ENCODE peak calls at places on chromosomes 3 and 15, in nine cellular contexts. One of them, this sample, is unnamed.

GRCh38 chr3:66195347-66195783 is 25.4 kb upstream of the SLC25A26 start:
- DNase-seq in NCI-H1092 treated with DMSO at 0.1 percent for 48 hours: peak
- DNase-seq in NCI-H345: no peak
- DNase-seq in activated CD8-positive, alpha-beta memory T cell treated with anti-CD3 and anti-CD28 coated beads, Interleukin-2, amount 50 U/mL, for 48 hours: peak
- DNase-seq in substantia nigra: no peak
- DNase-seq in left lung: peak
- DNase-seq in NCI-H1417 treated with DMSO at 0.1 percent for 48 hours: no peak
- DNase-seq in lower leg skin: no peak
- DNase-seq in GM19239: no peak
- DNase-seq in this sample: peak

GRCh38 chr3:167705840-167706239 is 28.9 kb downstream of the PDCD10 start:
- DNase-seq in NCI-H1092 treated with DMSO at 0.1 percent for 48 hours: no peak
- DNase-seq in NCI-H345: no peak
- DNase-seq in activated CD8-positive, alpha-beta memory T cell treated with anti-CD3 and anti-CD28 coated beads, Interleukin-2, amount 50 U/mL, for 48 hours: no peak
- DNase-seq in substantia nigra: no peak
- DNase-seq in left lung: no peak
- DNase-seq in NCI-H1417 treated with DMSO at 0.1 percent for 48 hours: no peak
- DNase-seq in lower leg skin: no peak
- DNase-seq in GM19239: no peak
- DNase-seq in this sample: no peak

GRCh38 chr15:38079236-38079635 is 144.8 kb downstream of the TMCO5A start:
- DNase-seq in NCI-H1092 treated with DMSO at 0.1 percent for 48 hours: no peak
- DNase-seq in NCI-H345: no peak
- DNase-seq in activated CD8-positive, alpha-beta memory T cell treated with anti-CD3 and anti-CD28 coated beads, Interleukin-2, amount 50 U/mL, for 48 hours: no peak
- DNase-seq in substantia nigra: no peak
- DNase-seq in left lung: no peak
- DNase-seq in NCI-H1417 treated with DMSO at 0.1 percent for 48 hours: no peak
- DNase-seq in lower leg skin: no peak
- DNase-seq in GM19239: no peak
- DNase-seq in this sample: no peak

GRCh38 chr15:71575474-71576045 is 234.8 kb upstream of the NR2E3 start:
- DNase-seq in NCI-H1092 treated with DMSO at 0.1 percent for 48 hours: no peak
- DNase-seq in NCI-H345: no peak
- DNase-seq in activated CD8-positive, alpha-beta memory T cell treated with anti-CD3 and anti-CD28 coated beads, Interleukin-2, amount 50 U/mL, for 48 hours: no peak
- DNase-seq in substantia nigra: no peak
- DNase-seq in left lung: no peak
- DNase-seq in NCI-H1417 treated with DMSO at 0.1 percent for 48 hours: no peak
- DNase-seq in lower leg skin: no peak
- DNase-seq in GM19239: no peak
- DNase-seq in this sample: no peak

GRCh38 chr15:42373936-42374335 is 14.6 kb downstream of the CAPN3 start:
- DNase-seq in NCI-H1092 treated with DMSO at 0.1 percent for 48 hours: no peak
- DNase-seq in NCI-H345: no peak
- DNase-seq in activated CD8-positive, alpha-beta memory T cell treated with anti-CD3 and anti-CD28 coated beads, Interleukin-2, amount 50 U/mL, for 48 hours: no peak
- DNase-seq in substantia nigra: no peak
- DNase-seq in left lung: no peak
- DNase-seq in NCI-H1417 treated with DMSO at 0.1 percent for 48 hours: no peak
- DNase-seq in lower leg skin: no peak
- DNase-seq in GM19239: no peak
- DNase-seq in this sample: no peak

GRCh38 chr15:90482124-90483011 is 47.4 kb upstream of the CRTC3 start:
- DNase-seq in NCI-H1092 treated with DMSO at 0.1 percent for 48 hours: peak
- DNase-seq in NCI-H345: no peak
- DNase-seq in activated CD8-positive, alpha-beta memory T cell treated with anti-CD3 and anti-CD28 coated beads, Interleukin-2, amount 50 U/mL, for 48 hours: no peak
- DNase-seq in substantia nigra: no peak
- DNase-seq in left lung: no peak
- DNase-seq in NCI-H1417 treated with DMSO at 0.1 percent for 48 hours: no peak
- DNase-seq in lower leg skin: no peak
- DNase-seq in GM19239: no peak
- DNase-seq in this sample: no peak

GRCh38 chr3:128133273-128133883 is 9.8 kb upstream of the RUVBL1 start:
- DNase-seq in NCI-H1092 treated with DMSO at 0.1 percent for 48 hours: peak
- DNase-seq in NCI-H345: peak
- DNase-seq in activated CD8-positive, alpha-beta memory T cell treated with anti-CD3 and anti-CD28 coated beads, Interleukin-2, amount 50 U/mL, for 48 hours: no peak
- DNase-seq in substantia nigra: no peak
- DNase-seq in left lung: no peak
- DNase-seq in NCI-H1417 treated with DMSO at 0.1 percent for 48 hours: no peak
- DNase-seq in lower leg skin: no peak
- DNase-seq in GM19239: no peak
- DNase-seq in this sample: no peak

GRCh38 chr15:60328852-60329443 is 68.8 kb downstream of the ANXA2 start:
- DNase-seq in NCI-H1092 treated with DMSO at 0.1 percent for 48 hours: peak
- DNase-seq in NCI-H345: no peak
- DNase-seq in activated CD8-positive, alpha-beta memory T cell treated with anti-CD3 and anti-CD28 coated beads, Interleukin-2, amount 50 U/mL, for 48 hours: no peak
- DNase-seq in substantia nigra: no peak
- DNase-seq in left lung: no peak
- DNase-seq in NCI-H1417 treated with DMSO at 0.1 percent for 48 hours: no peak
- DNase-seq in lower leg skin: no peak
- DNase-seq in GM19239: no peak
- DNase-seq in this sample: no peak

GRCh38 chr15:101615986-101616848 is 36.0 kb downstream of the TM2D3 start:
- DNase-seq in NCI-H1092 treated with DMSO at 0.1 percent for 48 hours: peak
- DNase-seq in NCI-H345: peak
- DNase-seq in activated CD8-positive, alpha-beta memory T cell treated with anti-CD3 and anti-CD28 coated beads, Interleukin-2, amount 50 U/mL, for 48 hours: no peak
- DNase-seq in substantia nigra: no peak
- DNase-seq in left lung: peak
- DNase-seq in NCI-H1417 treated with DMSO at 0.1 percent for 48 hours: no peak
- DNase-seq in lower leg skin: peak
- DNase-seq in GM19239: no peak
- DNase-seq in this sample: no peak

GRCh38 chr3:196406806-196407470 is 25.3 kb downstream of the UBXN7 start:
- DNase-seq in NCI-H1092 treated with DMSO at 0.1 percent for 48 hours: no peak
- DNase-seq in NCI-H345: no peak
- DNase-seq in activated CD8-positive, alpha-beta memory T cell treated with anti-CD3 and anti-CD28 coated beads, Interleukin-2, amount 50 U/mL, for 48 hours: no peak
- DNase-seq in substantia nigra: no peak
- DNase-seq in left lung: no peak
- DNase-seq in NCI-H1417 treated with DMSO at 0.1 percent for 48 hours: no peak
- DNase-seq in lower leg skin: no peak
- DNase-seq in GM19239: no peak
- DNase-seq in this sample: no peak

GRCh38 chr3:55615694-55616310 is 128.7 kb upstream of the WNT5A start:
- DNase-seq in NCI-H1092 treated with DMSO at 0.1 percent for 48 hours: no peak
- DNase-seq in NCI-H345: no peak
- DNase-seq in activated CD8-positive, alpha-beta memory T cell treated with anti-CD3 and anti-CD28 coated beads, Interleukin-2, amount 50 U/mL, for 48 hours: no peak
- DNase-seq in substantia nigra: no peak
- DNase-seq in left lung: no peak
- DNase-seq in NCI-H1417 treated with DMSO at 0.1 percent for 48 hours: no peak
- DNase-seq in lower leg skin: no peak
- DNase-seq in GM19239: no peak
- DNase-seq in this sample: no peak

GRCh38 chr3:131036200-131036816 is 9.6 kb downstream of the NEK11 start:
- DNase-seq in NCI-H1092 treated with DMSO at 0.1 percent for 48 hours: no peak
- DNase-seq in NCI-H345: no peak
- DNase-seq in activated CD8-positive, alpha-beta memory T cell treated with anti-CD3 and anti-CD28 coated beads, Interleukin-2, amount 50 U/mL, for 48 hours: no peak
- DNase-seq in substantia nigra: no peak
- DNase-seq in left lung: no peak
- DNase-seq in NCI-H1417 treated with DMSO at 0.1 percent for 48 hours: no peak
- DNase-seq in lower leg skin: no peak
- DNase-seq in GM19239: no peak
- DNase-seq in this sample: no peak

GRCh38 chr3:125386811-125387210 is 11.7 kb upstream of the ZNF148 start:
- DNase-seq in NCI-H1092 treated with DMSO at 0.1 percent for 48 hours: no peak
- DNase-seq in NCI-H345: no peak
- DNase-seq in activated CD8-positive, alpha-beta memory T cell treated with anti-CD3 and anti-CD28 coated beads, Interleukin-2, amount 50 U/mL, for 48 hours: no peak
- DNase-seq in substantia nigra: no peak
- DNase-seq in left lung: no peak
- DNase-seq in NCI-H1417 treated with DMSO at 0.1 percent for 48 hours: no peak
- DNase-seq in lower leg skin: no peak
- DNase-seq in GM19239: no peak
- DNase-seq in this sample: no peak

GRCh38 chr15:67783303-67783702 is 42.0 kb upstream of the SKOR1 start:
- DNase-seq in NCI-H1092 treated with DMSO at 0.1 percent for 48 hours: no peak
- DNase-seq in NCI-H345: no peak
- DNase-seq in activated CD8-positive, alpha-beta memory T cell treated with anti-CD3 and anti-CD28 coated beads, Interleukin-2, amount 50 U/mL, for 48 hours: no peak
- DNase-seq in substantia nigra: no peak
- DNase-seq in left lung: no peak
- DNase-seq in NCI-H1417 treated with DMSO at 0.1 percent for 48 hours: no peak
- DNase-seq in lower leg skin: no peak
- DNase-seq in GM19239: peak
- DNase-seq in this sample: no peak

GRCh38 chr3:52854013-52854412 is 19.2 kb upstream of the MUSTN1 start:
- DNase-seq in NCI-H1092 treated with DMSO at 0.1 percent for 48 hours: no peak
- DNase-seq in NCI-H345: no peak
- DNase-seq in activated CD8-positive, alpha-beta memory T cell treated with anti-CD3 and anti-CD28 coated beads, Interleukin-2, amount 50 U/mL, for 48 hours: no peak
- DNase-seq in substantia nigra: no peak
- DNase-seq in left lung: no peak
- DNase-seq in NCI-H1417 treated with DMSO at 0.1 percent for 48 hours: no peak
- DNase-seq in lower leg skin: no peak
- DNase-seq in GM19239: no peak
- DNase-seq in this sample: no peak

GRCh38 chr15:67899596-67900283 is 59.9 kb upstream of the RNU6-1 start:
- DNase-seq in NCI-H1092 treated with DMSO at 0.1 percent for 48 hours: no peak
- DNase-seq in NCI-H345: no peak
- DNase-seq in activated CD8-positive, alpha-beta memory T cell treated with anti-CD3 and anti-CD28 coated beads, Interleukin-2, amount 50 U/mL, for 48 hours: no peak
- DNase-seq in substantia nigra: no peak
- DNase-seq in left lung: no peak
- DNase-seq in NCI-H1417 treated with DMSO at 0.1 percent for 48 hours: no peak
- DNase-seq in lower leg skin: no peak
- DNase-seq in GM19239: no peak
- DNase-seq in this sample: no peak

GRCh38 chr3:110533089-110533488 is 538.5 kb upstream of the NECTIN3 start:
- DNase-seq in NCI-H1092 treated with DMSO at 0.1 percent for 48 hours: no peak
- DNase-seq in NCI-H345: no peak
- DNase-seq in activated CD8-positive, alpha-beta memory T cell treated with anti-CD3 and anti-CD28 coated beads, Interleukin-2, amount 50 U/mL, for 48 hours: no peak
- DNase-seq in substantia nigra: no peak
- DNase-seq in left lung: no peak
- DNase-seq in NCI-H1417 treated with DMSO at 0.1 percent for 48 hours: no peak
- DNase-seq in lower leg skin: no peak
- DNase-seq in GM19239: no peak
- DNase-seq in this sample: no peak

GRCh38 chr15:42385206-42385979 is 26.1 kb downstream of the CAPN3 start:
- DNase-seq in NCI-H1092 treated with DMSO at 0.1 percent for 48 hours: no peak
- DNase-seq in NCI-H345: peak
- DNase-seq in activated CD8-positive, alpha-beta memory T cell treated with anti-CD3 and anti-CD28 coated beads, Interleukin-2, amount 50 U/mL, for 48 hours: no peak
- DNase-seq in substantia nigra: no peak
- DNase-seq in left lung: no peak
- DNase-seq in NCI-H1417 treated with DMSO at 0.1 percent for 48 hours: no peak
- DNase-seq in lower leg skin: no peak
- DNase-seq in GM19239: no peak
- DNase-seq in this sample: no peak

GRCh38 chr3:119669906-119670570 is 7.2 kb downstream of the COX17 start:
- DNase-seq in NCI-H1092 treated with DMSO at 0.1 percent for 48 hours: no peak
- DNase-seq in NCI-H345: no peak
- DNase-seq in activated CD8-positive, alpha-beta memory T cell treated with anti-CD3 and anti-CD28 coated beads, Interleukin-2, amount 50 U/mL, for 48 hours: no peak
- DNase-seq in substantia nigra: no peak
- DNase-seq in left lung: no peak
- DNase-seq in NCI-H1417 treated with DMSO at 0.1 percent for 48 hours: no peak
- DNase-seq in lower leg skin: no peak
- DNase-seq in GM19239: no peak
- DNase-seq in this sample: no peak

GRCh38 chr15:48031973-48032372 is 88.8 kb upstream of the SLC24A5 start:
- DNase-seq in NCI-H1092 treated with DMSO at 0.1 percent for 48 hours: no peak
- DNase-seq in NCI-H345: no peak
- DNase-seq in activated CD8-positive, alpha-beta memory T cell treated with anti-CD3 and anti-CD28 coated beads, Interleukin-2, amount 50 U/mL, for 48 hours: no peak
- DNase-seq in substantia nigra: no peak
- DNase-seq in left lung: no peak
- DNase-seq in NCI-H1417 treated with DMSO at 0.1 percent for 48 hours: no peak
- DNase-seq in lower leg skin: no peak
- DNase-seq in GM19239: no peak
- DNase-seq in this sample: no peak

GRCh38 chr15:31598620-31599019 is 272.0 kb downstream of the KLF13 start:
- DNase-seq in NCI-H1092 treated with DMSO at 0.1 percent for 48 hours: no peak
- DNase-seq in NCI-H345: peak
- DNase-seq in activated CD8-positive, alpha-beta memory T cell treated with anti-CD3 and anti-CD28 coated beads, Interleukin-2, amount 50 U/mL, for 48 hours: no peak
- DNase-seq in substantia nigra: no peak
- DNase-seq in left lung: no peak
- DNase-seq in NCI-H1417 treated with DMSO at 0.1 percent for 48 hours: peak
- DNase-seq in lower leg skin: no peak
- DNase-seq in GM19239: no peak
- DNase-seq in this sample: no peak

GRCh38 chr15:39393575-39394335 is 187.1 kb upstream of the THBS1 start:
- DNase-seq in NCI-H1092 treated with DMSO at 0.1 percent for 48 hours: no peak
- DNase-seq in NCI-H345: no peak
- DNase-seq in activated CD8-positive, alpha-beta memory T cell treated with anti-CD3 and anti-CD28 coated beads, Interleukin-2, amount 50 U/mL, for 48 hours: no peak
- DNase-seq in substantia nigra: no peak
- DNase-seq in left lung: no peak
- DNase-seq in NCI-H1417 treated with DMSO at 0.1 percent for 48 hours: no peak
- DNase-seq in lower leg skin: no peak
- DNase-seq in GM19239: no peak
- DNase-seq in this sample: no peak

GRCh38 chr15:70627734-70628541 is 135.4 kb downstream of the UACA start:
- DNase-seq in NCI-H1092 treated with DMSO at 0.1 percent for 48 hours: no peak
- DNase-seq in NCI-H345: no peak
- DNase-seq in activated CD8-positive, alpha-beta memory T cell treated with anti-CD3 and anti-CD28 coated beads, Interleukin-2, amount 50 U/mL, for 48 hours: no peak
- DNase-seq in substantia nigra: no peak
- DNase-seq in left lung: no peak
- DNase-seq in NCI-H1417 treated with DMSO at 0.1 percent for 48 hours: peak
- DNase-seq in lower leg skin: no peak
- DNase-seq in GM19239: no peak
- DNase-seq in this sample: no peak

This sample was measured in mesenteric fat pad.